ENCODE peak calls at places on chromosomes 7 and 10, in six cellular contexts. D, G, A, R, B and F are unnamed samples.

GRCh38 chr7:28298870-28299484 is 113.3 kb upstream of the CREB5 start:
- DNase-seq in B (peak), R (peak), D (no peak), G (peak), A (peak), F (peak)

GRCh38 chr10:43304687-43305333 is 37.9 kb upstream of the RASGEF1A start:
- DNase-seq in A (peak), R (peak), D (peak), G (peak), B (no peak), F (peak)

GRCh38 chr7:119351320-119351719 is 921.7 kb upstream of the KCND2 start:
- DNase-seq in A (no peak), D (no peak), G (no peak), B (no peak), R (no peak), F (no peak)

GRCh38 chr7:74598558-74598957 is 59.0 kb upstream of the GTF2I start:
- DNase-seq in D (no peak), A (no peak), R (peak), G (peak), B (peak), F (no peak)

GRCh38 chr7:83036721-83037380 is 125.8 kb downstream of the PCLO start:
- DNase-seq in A (no peak), B (no peak), R (no peak), D (no peak), G (no peak), F (no peak)

GRCh38 chr7:32108651-32109050 is 38.4 kb upstream of the PDE1C start:
- DNase-seq in G (no peak), R (no peak), B (no peak), D (no peak), A (no peak), F (peak)

GRCh38 chr7:130065500-130066152 is 4.7 kb upstream of the KLHDC10 start:
- DNase-seq in R (no peak), G (peak), A (peak), D (no peak), B (no peak), F (no peak)

GRCh38 chr7:34060548-34060947 is 155.2 kb downstream of the BMPER start:
- DNase-seq in D (no peak), R (no peak), G (peak), B (no peak), A (peak), F (peak)

GRCh38 chr7:154978045-154978444 is 24.9 kb downstream of the PAXIP1 start:
- DNase-seq in R (no peak), A (peak), D (no peak), G (no peak), B (no peak), F (no peak)

GRCh38 chr10:11560076-11560709 is 51.3 kb downstream of the USP6NL start:
- DNase-seq in G (no peak), A (peak), B (no peak), D (no peak), R (no peak), F (no peak)

GRCh38 chr10:118017071-118017740 is 29.5 kb downstream of the RAB11FIP2 start:
- DNase-seq in A (no peak), R (no peak), B (no peak), D (no peak), G (no peak), F (no peak)

GRCh38 chr10:58952162-58952561 is 224.3 kb upstream of the PHYHIPL start:
- DNase-seq in R (no peak), A (no peak), D (no peak), G (peak), B (peak), F (no peak)

GRCh38 chr10:88297103-88297502 is 286.0 kb downstream of the RNLS start:
- DNase-seq in B (no peak), D (no peak), G (peak), A (no peak), R (no peak), F (no peak)

GRCh38 chr10:101018600-101019439 is 12.1 kb downstream of the PDZD7 start:
- DNase-seq in D (peak), R (peak), A (peak), B (no peak), G (peak), F (peak)

GRCh38 chr10:95229724-95230627 is 35.9 kb downstream of the ACSM6 start:
- DNase-seq in D (no peak), R (peak), G (peak), A (peak), B (peak), F (peak)

GRCh38 chr7:49367072-49367471 is 406.4 kb upstream of the VWC2 start:
- DNase-seq in R (no peak), D (no peak), G (no peak), A (no peak), B (no peak), F (no peak)

GRCh38 chr7:81608748-81609382 is 161.0 kb downstream of the HGF start:
- DNase-seq in B (no peak), D (no peak), R (no peak), G (peak), A (peak), F (peak)

GRCh38 chr10:44422153-44422552 is 37.3 kb upstream of the CXCL12 start:
- DNase-seq in A (no peak), R (no peak), B (no peak), D (no peak), G (no peak), F (no peak)

GRCh38 chr10:13717936-13718772 is 131.4 kb downstream of the PRPF18 start:
- DNase-seq in A (peak), B (peak), G (peak), R (peak), D (peak), F (peak)

GRCh38 chr10:15897282-15897681 is 37.0 kb upstream of the MINDY3 start:
- DNase-seq in G (peak), A (peak), R (peak), B (no peak), D (no peak), F (peak)

GRCh38 chr7:45599851-45600706 is 25.9 kb downstream of the ADCY1 start:
- DNase-seq in R (no peak), A (no peak), G (no peak), B (no peak), D (no peak), F (no peak)

GRCh38 chr7:22958742-22959141 is 55.2 kb downstream of the HYCC1 start:
- DNase-seq in B (no peak), A (no peak), R (no peak), D (no peak), G (no peak), F (no peak)

GRCh38 chr10:94678475-94678874 is 5.1 kb upstream of the CYP2C18 start:
- DNase-seq in D (no peak), A (no peak), G (no peak), R (no peak), B (no peak), F (no peak)

GRCh38 chr10:88385601-88386203 is 197.4 kb downstream of the RNLS start:
- DNase-seq in D (peak), B (no peak), A (no peak), R (no peak), G (no peak), F (peak)

GRCh38 chr7:18235819-18236218 is 208.2 kb upstream of the PRPS1L1 start:
- DNase-seq in B (no peak), A (no peak), D (no peak), R (no peak), G (no peak), F (peak)

GRCh38 chr7:18239212-18239611 is 211.6 kb upstream of the PRPS1L1 start:
- DNase-seq in G (no peak), B (no peak), A (no peak), R (no peak), D (no peak), F (no peak)

GRCh38 chr7:18241543-18242231 is 214.0 kb upstream of the PRPS1L1 start:
- DNase-seq in A (no peak), R (no peak), G (no peak), D (no peak), B (no peak), F (peak)
- TF ChIP-seq CTCF in A (no peak), R (no peak), G (no peak), D (no peak), B (no peak), F (peak)

GRCh38 chr10:114768394-114768786 is 53.2 kb upstream of the FHIP2A start:
- DNase-seq in R (no peak), B (no peak), G (no peak), A (peak), D (no peak), F (no peak)
- H3K4me3 ChIP-seq in R (peak), B (peak), G (peak), A (peak), D (peak), F (peak)

DNA sequence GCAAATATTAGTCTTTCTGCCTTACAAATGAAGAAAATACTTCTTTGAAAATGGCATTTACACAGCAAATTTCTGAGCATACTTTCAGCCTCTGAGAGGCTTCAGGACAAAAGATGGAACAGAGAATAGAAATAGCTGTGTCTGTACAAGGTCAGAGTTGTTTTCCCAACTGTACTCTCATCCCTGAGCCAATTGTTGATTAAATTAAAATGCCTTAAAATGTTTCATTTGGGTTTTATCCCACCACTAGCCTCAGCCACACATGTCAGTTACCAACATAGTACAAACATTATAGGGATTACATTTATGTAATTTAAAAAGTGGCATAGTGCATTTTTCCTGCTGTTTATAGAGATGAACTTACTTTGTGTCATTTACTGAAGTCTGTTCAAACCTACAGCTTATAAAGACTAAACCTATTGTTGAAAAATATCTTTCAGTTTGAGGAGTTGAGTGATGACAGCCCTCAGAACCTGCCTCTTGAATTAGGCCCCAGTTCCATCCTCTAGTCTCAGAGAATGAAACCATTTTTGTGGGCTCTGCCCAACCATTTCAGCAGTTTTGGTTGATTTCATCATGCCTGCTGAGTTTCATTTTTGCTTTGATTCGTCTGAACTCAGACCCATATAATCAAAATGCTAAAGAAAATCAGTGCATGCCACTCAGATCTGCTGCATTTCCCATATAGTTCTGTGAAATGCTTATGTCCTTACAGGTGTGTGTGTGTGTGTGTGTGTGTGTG is 609.3 kb upstream of the C7orf33 start:
- DNase-seq in G (no peak), A (no peak), D (no peak), R (no peak), B (no peak), F (no peak)
- TF ChIP-seq CTCF in G (no peak), A (no peak), D (no peak), R (no peak), B (no peak), F (no peak)

GRCh38 chr7:105655901-105656380 is 74.6 kb upstream of the EFCAB10 start:
- DNase-seq in B (no peak), G (no peak), A (no peak), D (no peak), R (no peak), F (no peak)

GRCh38 chr7:105656922-105657521 is 75.7 kb upstream of the EFCAB10 start:
- DNase-seq in A (peak), D (peak), R (no peak), B (no peak), G (peak), F (peak)

GRCh38 chr7:105654095-105654686 is 72.9 kb upstream of the EFCAB10 start:
- DNase-seq in D (no peak), R (no peak), G (no peak), B (no peak), A (no peak), F (no peak)

GRCh38 chr7:105653441-105654005 is 72.2 kb upstream of the EFCAB10 start:
- DNase-seq in B (no peak), A (no peak), G (no peak), R (no peak), D (no peak), F (no peak)

DNA sequence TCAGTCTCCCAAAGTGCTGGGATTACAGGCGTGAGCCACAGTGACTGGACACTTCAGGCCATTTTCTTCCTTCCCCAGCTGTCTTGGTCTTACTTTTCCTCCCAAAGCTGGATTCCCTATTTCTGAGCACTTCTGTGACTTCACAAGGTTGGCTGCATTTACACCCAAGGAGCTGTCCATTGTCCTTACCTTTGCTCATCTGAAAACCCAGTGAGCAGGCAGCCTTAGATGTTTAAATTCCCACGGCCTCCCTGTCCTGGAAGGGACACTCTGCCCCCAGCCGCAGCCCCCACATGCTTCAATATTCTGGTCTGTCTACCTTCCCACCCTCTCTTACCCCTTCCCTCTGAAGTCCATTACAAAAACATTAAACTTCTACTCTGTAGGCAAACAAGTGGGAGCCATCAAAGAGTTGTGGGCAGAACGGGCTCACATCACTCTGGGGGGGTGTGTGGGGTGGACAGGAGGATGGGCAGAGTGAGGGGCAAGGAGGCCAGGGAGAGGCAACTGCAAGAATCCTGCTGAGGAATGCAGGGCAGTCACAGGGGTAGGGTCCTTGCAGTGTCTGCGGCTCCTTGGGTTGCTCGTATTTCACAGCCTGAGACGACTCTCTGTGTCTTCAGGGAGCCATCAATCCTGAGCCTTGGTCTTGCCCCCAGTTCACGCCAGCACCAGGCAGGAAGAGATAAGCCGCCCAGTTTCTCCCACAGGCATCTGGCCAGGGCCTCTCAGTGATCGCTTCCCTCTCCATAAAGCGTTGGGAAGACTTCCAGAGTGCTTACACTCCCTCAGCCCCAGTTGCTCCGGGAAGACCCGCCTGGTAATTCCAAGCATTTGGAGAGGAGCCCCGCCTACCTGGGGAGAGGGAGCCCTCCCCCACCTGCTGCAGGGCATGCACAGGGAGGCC is 74.0 kb upstream of the EFCAB10 start:
- DNase-seq in B (no peak), R (peak), D (peak), A (peak), G (peak), F (peak)
- H3K4me3 ChIP-seq in B (no peak), R (no peak), D (no peak), A (no peak), G (no peak), F (no peak)

DNA sequence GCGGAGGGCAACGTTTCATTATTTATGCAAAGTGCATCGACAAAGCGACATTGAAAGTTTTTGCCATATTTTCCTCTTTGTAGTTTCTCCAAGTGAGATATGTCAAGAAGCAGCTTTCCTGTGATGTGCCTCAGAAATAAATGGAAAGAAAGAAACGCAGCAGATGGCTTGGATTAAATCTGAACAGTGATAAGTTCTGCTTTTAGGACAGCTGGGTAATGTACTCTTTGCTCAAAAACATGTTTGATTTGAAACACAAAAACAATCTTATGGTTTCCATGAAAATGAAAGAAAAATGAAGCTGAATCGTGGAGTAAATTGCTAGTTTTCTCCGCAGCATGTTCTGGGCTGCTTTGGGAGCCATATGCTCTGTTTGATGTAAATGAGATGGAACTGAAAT is 166.2 kb downstream of the PTPRN2 start:
- DNase-seq in B (no peak), R (no peak), D (no peak), A (no peak), G (no peak), F (no peak)
- TF ChIP-seq CTCF in B (no peak), R (no peak), D (no peak), A (no peak), G (no peak), F (no peak)

GRCh38 chr7:14936530-14936929 is 34.0 kb upstream of the DGKB start:
- DNase-seq in R (peak), D (no peak), G (peak), B (no peak), A (peak), F (peak)

GRCh38 chr7:14931511-14932215 is 29.1 kb upstream of the DGKB start:
- DNase-seq in B (no peak), R (no peak), G (no peak), D (no peak), A (no peak), F (no peak)

GRCh38 chr7:14937580-14937979 is 35.0 kb upstream of the DGKB start:
- DNase-seq in D (no peak), G (no peak), R (no peak), B (no peak), A (no peak), F (no peak)

GRCh38 chr7:14938181-14938580 is 35.6 kb upstream of the DGKB start:
- DNase-seq in G (no peak), D (no peak), A (no peak), R (no peak), B (no peak), F (no peak)

DNA sequence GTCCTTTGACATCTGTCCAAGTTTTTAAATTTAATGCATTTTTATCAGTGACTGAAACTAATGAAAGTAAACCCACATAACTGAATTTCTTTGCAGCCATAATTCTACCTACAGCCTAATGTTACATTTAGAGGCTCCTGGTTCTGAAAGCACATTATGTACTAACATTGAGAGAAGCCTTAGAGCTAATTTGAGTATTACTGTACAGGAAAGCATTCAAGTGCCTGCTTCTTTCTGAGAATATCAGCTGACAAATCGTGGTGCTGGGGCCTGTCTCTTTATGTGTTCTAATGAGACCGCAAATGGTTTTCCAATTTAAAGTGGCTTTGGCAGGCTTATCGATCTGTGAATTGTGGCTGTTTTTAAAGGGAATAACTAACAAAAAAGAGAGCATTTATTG is 32.3 kb upstream of the DGKB start:
- DNase-seq in B (no peak), G (no peak), D (no peak), A (no peak), R (no peak), F (no peak)
- H3K4me3 ChIP-seq in B (no peak), G (no peak), D (no peak), A (no peak), R (no peak), F (no peak)

DNA sequence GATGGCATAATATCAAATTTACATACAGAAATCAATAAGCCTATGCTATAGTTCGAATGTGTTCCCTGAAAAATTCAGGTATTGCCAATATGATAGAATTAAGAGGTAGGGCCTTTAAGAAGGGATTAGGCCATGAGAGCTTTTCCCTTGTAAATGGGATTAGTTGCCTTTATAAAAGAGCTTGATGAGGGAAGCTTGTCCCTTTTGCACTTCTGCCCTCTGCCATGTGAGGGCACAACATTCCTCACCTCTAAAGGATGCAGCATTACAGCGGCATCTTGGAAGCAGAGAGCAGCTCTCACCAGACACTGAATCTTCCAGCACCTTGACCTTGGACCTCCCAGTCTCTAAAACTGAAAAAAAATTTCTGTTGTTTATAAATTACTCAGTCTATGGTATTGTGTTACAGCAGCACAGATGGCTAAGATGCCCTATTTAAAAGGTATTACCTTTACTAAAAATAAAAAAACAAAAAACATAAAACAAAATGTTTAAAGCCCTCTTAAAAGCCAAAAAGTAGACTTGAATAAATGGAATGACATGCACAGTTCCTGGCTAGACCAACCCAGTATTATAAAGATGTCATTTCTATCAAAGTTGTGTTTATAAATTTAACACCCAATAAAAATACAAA is 909.6 kb downstream of the REEP3 start:
- DNase-seq in D (no peak), G (peak), B (no peak), A (peak), R (peak), F (peak)
- TF ChIP-seq CTCF in D (no peak), G (peak), B (no peak), A (no peak), R (peak), F (no peak)